ENCODE peak calls at places on chromosomes 12 and 14, in six cellular contexts. One of them, this sample, is unnamed.
A peak's percentile ranks its signal among the peaks of the same experiment; 100 is the strongest.

GRCh38 chr12:13097526-13097925 is 5.9 kb downstream of the GSG1 start:
- DNase-seq in fibroblast of the aortic adventitia: peak; percentile 76
- DNase-seq in CD4-positive, CD25-positive, alpha-beta regulatory T cell: no peak
- DNase-seq in B cell: no peak
- DNase-seq in kidney tubule cell: peak; percentile 16
- DNase-seq in CD8-positive, alpha-beta T cell: no peak
- DNase-seq in this sample: peak; percentile 42

GRCh38 chr14:78075033-78075432 is 95.1 kb upstream of the NRXN3 start:
- DNase-seq in CD4-positive, CD25-positive, alpha-beta regulatory T cell: no peak
- DNase-seq in B cell: no peak
- DNase-seq in kidney tubule cell: no peak
- DNase-seq in CD8-positive, alpha-beta T cell: no peak
- DNase-seq in fibroblast of the aortic adventitia: no peak
- DNase-seq in this sample: no peak

GRCh38 chr12:14473707-14474287 is 93.9 kb downstream of the PLBD1 start:
- DNase-seq in B cell: no peak
- DNase-seq in fibroblast of the aortic adventitia: peak; percentile 46
- DNase-seq in CD4-positive, CD25-positive, alpha-beta regulatory T cell: peak; percentile 34
- DNase-seq in CD8-positive, alpha-beta T cell: no peak
- DNase-seq in kidney tubule cell: peak; percentile 21
- DNase-seq in this sample: no peak

GRCh38 chr12:54201001-54201794 is 12.4 kb upstream of the SMUG1 start:
- DNase-seq in CD8-positive, alpha-beta T cell: peak; percentile 41
- DNase-seq in CD4-positive, CD25-positive, alpha-beta regulatory T cell: peak; percentile 66
- DNase-seq in B cell: peak; percentile 69
- DNase-seq in fibroblast of the aortic adventitia: peak; percentile 81
- DNase-seq in kidney tubule cell: peak; percentile 79
- DNase-seq in this sample: peak; percentile 35

GRCh38 chr12:58757422-58757821 is 162.9 kb downstream of the LRIG3 start:
- DNase-seq in fibroblast of the aortic adventitia: peak; percentile 88
- DNase-seq in B cell: no peak
- DNase-seq in CD4-positive, CD25-positive, alpha-beta regulatory T cell: no peak
- DNase-seq in CD8-positive, alpha-beta T cell: no peak
- DNase-seq in kidney tubule cell: peak; percentile 6
- DNase-seq in this sample: no peak

GRCh38 chr14:65095633-65096205 is 6.6 kb downstream of the MAX start:
- DNase-seq in kidney tubule cell: no peak
- DNase-seq in B cell: no peak
- DNase-seq in CD4-positive, CD25-positive, alpha-beta regulatory T cell: no peak
- DNase-seq in fibroblast of the aortic adventitia: peak; percentile 97
- DNase-seq in CD8-positive, alpha-beta T cell: no peak
- DNase-seq in this sample: peak; percentile 43

GRCh38 chr12:119179335-119180021 is 747 bp downstream of the HSPB8 start:
- DNase-seq in B cell: no peak
- DNase-seq in CD8-positive, alpha-beta T cell: no peak
- DNase-seq in CD4-positive, CD25-positive, alpha-beta regulatory T cell: no peak
- DNase-seq in kidney tubule cell: peak; percentile 94
- DNase-seq in fibroblast of the aortic adventitia: peak; percentile 68
- DNase-seq in this sample: no peak

GRCh38 chr12:124448955-124449622 is 118.3 kb downstream of the NCOR2 start:
- DNase-seq in fibroblast of the aortic adventitia: no peak
- DNase-seq in B cell: no peak
- DNase-seq in kidney tubule cell: no peak
- DNase-seq in CD4-positive, CD25-positive, alpha-beta regulatory T cell: no peak
- DNase-seq in CD8-positive, alpha-beta T cell: no peak
- DNase-seq in this sample: no peak

GRCh38 chr12:10365716-10366433 is 24.0 kb downstream of the KLRK1 start:
- DNase-seq in fibroblast of the aortic adventitia: peak; percentile 47
- DNase-seq in B cell: no peak
- DNase-seq in CD4-positive, CD25-positive, alpha-beta regulatory T cell: no peak
- DNase-seq in CD8-positive, alpha-beta T cell: no peak
- DNase-seq in kidney tubule cell: peak; percentile 47
- DNase-seq in this sample: no peak

This sample was measured in left colon.